ENCODE peak calls at places on chromosome 4, in eight cellular contexts. C is AG04449, Y is right lobe of liver, N is testis, J is DND-41, H is mammary epithelial cell, B is epithelial cell of esophagus, P is fibroblast of lung. O is an unnamed sample.

GRCh38 chr4:101643201-101643600 is 147.3 kb upstream of the BANK1 start:
- DNase-seq in C (no peak), Y (no peak), N (no peak), J (no peak), H (peak; percentile 92), B (peak; percentile 95), P (no peak), O (no peak)

GRCh38 chr4:140856692-140857091 is 100.5 kb upstream of the TBC1D9 start:
- DNase-seq in C (no peak), Y (no peak), N (no peak), J (no peak), H (peak; percentile 85), B (peak; percentile 88), P (peak; percentile 55), O (peak; percentile 54)

GRCh38 chr4:42104521-42104920 is 47.9 kb downstream of the BEND4 start:
- DNase-seq in C (peak; percentile 10), Y (no peak), N (no peak), J (no peak), H (peak; percentile 47), B (peak; percentile 75), P (peak; percentile 51), O (peak; percentile 19)

GRCh38 chr4:13294961-13295605 is 189.1 kb downstream of the RAB28 start:
- DNase-seq in C (no peak), Y (no peak), N (no peak), J (no peak), H (peak; percentile 9), B (peak; percentile 13), P (no peak), O (no peak)

GRCh38 chr4:85860066-85860465 is 385.1 kb downstream of the ARHGAP24 start:
- DNase-seq in C (no peak), Y (no peak), N (no peak), J (no peak), H (no peak), B (peak; percentile 31), P (peak; percentile 49), O (peak; percentile 43)

GRCh38 chr4:97139796-97140195 is 1003.5 kb downstream of the STPG2 start:
- DNase-seq in C (no peak), Y (no peak), N (no peak), J (no peak), H (no peak), B (peak; percentile 38), P (no peak), O (no peak)

GRCh38 chr4:112938461-112939058 is 110.9 kb upstream of the ANK2 start:
- DNase-seq in C (peak; percentile 7), Y (no peak), N (no peak), J (no peak), H (peak; percentile 31), B (peak; percentile 60), P (peak; percentile 71), O (no peak)

GRCh38 chr4:59248313-59248712 is 1951.8 kb upstream of the ADGRL3 start:
- DNase-seq in C (no peak), Y (no peak), N (no peak), J (no peak), H (no peak), B (no peak), P (no peak), O (no peak)

GRCh38 chr4:40337523-40337922 is 2.4 kb downstream of the CHRNA9 start:
- DNase-seq in C (no peak), Y (no peak), N (no peak), J (peak; percentile 40), H (no peak), B (no peak), P (no peak), O (no peak)

GRCh38 chr4:110164251-110164650 is 34.2 kb downstream of the ELOVL6 start:
- DNase-seq in C (no peak), Y (no peak), N (no peak), J (no peak), H (no peak), B (peak; percentile 57), P (peak; percentile 41), O (peak; percentile 14)

GRCh38 chr4:105978684-105979296 is 83.5 kb downstream of the NPNT start:
- DNase-seq in C (peak; percentile 41), Y (no peak), N (no peak), J (no peak), H (peak; percentile 33), B (peak; percentile 75), P (peak; percentile 24), O (peak; percentile 79)

GRCh38 chr4:36285784-36286480 is 4.5 kb downstream of the DTHD1 start:
- DNase-seq in C (no peak), Y (no peak), N (no peak), J (peak; percentile 51), H (peak; percentile 83), B (peak; percentile 93), P (no peak), O (no peak)

GRCh38 chr4:30720656-30721352 is 635 bp downstream of the PCDH7 start:
- DNase-seq in C (no peak), Y (peak; percentile 24), N (no peak), J (no peak), H (no peak), B (no peak), P (peak; percentile 69), O (no peak)

GRCh38 chr4:100306018-100306417 is 115.8 kb upstream of the DDIT4L start:
- DNase-seq in C (no peak), Y (no peak), N (no peak), J (no peak), H (peak; percentile 11), B (peak; percentile 69), P (no peak), O (no peak)

GRCh38 chr4:931194-931959 is 739 bp downstream of the GAK start:
- DNase-seq in C (no peak), Y (peak; percentile 39), N (no peak), J (peak; percentile 14), H (peak; percentile 38), B (peak; percentile 39), P (peak; percentile 24), O (peak; percentile 6)

GRCh38 chr4:128385683-128386304 is 98.2 kb upstream of the PGRMC2 start:
- DNase-seq in C (no peak), Y (no peak), N (no peak), J (no peak), H (peak; percentile 82), B (peak; percentile 94), P (peak; percentile 87), O (peak; percentile 76)

GRCh38 chr4:109184421-109184956 is 118.0 kb downstream of the COL25A1 start:
- DNase-seq in C (no peak), Y (no peak), N (no peak), J (no peak), H (no peak), B (no peak), P (no peak), O (no peak)

GRCh38 chr4:2251795-2252529 is 9.9 kb downstream of the MXD4 start:
- DNase-seq in C (no peak), Y (peak; percentile 13), N (peak; percentile 12), J (peak; percentile 2), H (no peak), B (no peak), P (no peak), O (no peak)

GRCh38 chr4:181061787-181062186 is 1181.4 kb upstream of the TENM3 start:
- DNase-seq in C (no peak), Y (no peak), N (no peak), J (no peak), H (no peak), B (no peak), P (no peak), O (no peak)

GRCh38 chr4:86603486-86603885 is 9.4 kb downstream of the PTPN13 start:
- DNase-seq in C (no peak), Y (no peak), N (no peak), J (no peak), H (no peak), B (no peak), P (no peak), O (no peak)

GRCh38 chr4:41686893-41687292 is 61.6 kb downstream of the PHOX2B start:
- DNase-seq in C (no peak), Y (no peak), N (no peak), J (no peak), H (no peak), B (no peak), P (no peak), O (no peak)

GRCh38 chr4:61911313-61911756 is 711.2 kb downstream of the ADGRL3 start:
- DNase-seq in C (no peak), Y (no peak), N (no peak), J (no peak), H (no peak), B (no peak), P (peak; percentile 55), O (no peak)
- H3K4me3 ChIP-seq in C (no peak overlapping the region), Y (no peak overlapping the region), N (no peak overlapping the region), J (no peak overlapping the region), H (no peak overlapping the region), B (no peak overlapping the region), P (no peak overlapping the region), O (no peak overlapping the region)

GRCh38 chr4:123510666-123511065 is 114.1 kb downstream of the SPRY1 start:
- DNase-seq in C (no peak), Y (no peak), N (no peak), J (no peak), H (no peak), B (no peak), P (no peak), O (no peak)

GRCh38 chr4:123505457-123506310 is 109.1 kb downstream of the SPRY1 start:
- DNase-seq in C (no peak), Y (peak; percentile 47), N (peak; percentile 79), J (no peak), H (no peak), B (peak; percentile 51), P (peak; percentile 66), O (no peak)

GRCh38 chr4:123505077-123505456 is 108.5 kb downstream of the SPRY1 start:
- DNase-seq in C (no peak), Y (no peak), N (peak; percentile 39), J (no peak), H (no peak), B (no peak), P (peak; percentile 52), O (no peak)

GRCh38 chr4:123503698-123504389 is 107.2 kb downstream of the SPRY1 start:
- DNase-seq in C (no peak), Y (no peak), N (no peak), J (no peak), H (no peak), B (no peak), P (no peak), O (no peak)

GRCh38 chr4:123506311-123506685 is 109.7 kb downstream of the SPRY1 start:
- DNase-seq in C (no peak), Y (no peak), N (no peak), J (no peak), H (no peak), B (no peak), P (no peak), O (no peak)
- H3K4me3 ChIP-seq in C (no peak overlapping the region), Y (peak overlapping the region; percentile 62), N (peak overlapping the region; percentile 57), J (no peak overlapping the region), H (no peak overlapping the region), B (no peak overlapping the region), P (peak overlapping the region; percentile 71), O (peak overlapping the region; percentile 57)

GRCh38 chr4:47510506-47511143 is 25.6 kb downstream of the ATP10D start:
- DNase-seq in C (no peak), Y (no peak), N (no peak), J (no peak), H (no peak), B (peak; percentile 23), P (peak; percentile 37), O (no peak)
- H3K4me3 ChIP-seq in C (no peak overlapping the region), Y (no peak overlapping the region), N (no peak overlapping the region), J (no peak overlapping the region), H (no peak overlapping the region), B (no peak overlapping the region), P (no peak overlapping the region), O (no peak overlapping the region)

DNA sequence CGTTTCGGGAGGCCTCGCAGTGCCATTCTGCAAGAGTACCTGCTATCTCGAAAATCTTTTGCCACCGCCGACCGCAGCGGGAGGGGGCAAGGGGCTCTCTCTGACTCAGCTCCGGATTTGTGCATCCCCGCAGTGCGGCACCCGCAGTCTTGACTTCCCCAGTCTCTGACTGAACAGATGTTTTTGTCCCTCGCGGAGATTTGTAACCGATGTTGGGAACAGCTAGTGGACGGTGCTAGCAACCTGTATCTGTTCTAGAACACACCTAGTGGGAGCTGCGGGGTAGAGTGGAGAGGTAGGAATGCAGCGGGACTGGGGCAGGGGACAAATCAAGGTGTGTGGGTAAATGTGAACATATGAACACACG is 17.2 kb downstream of the NKX6-1 start:
- DNase-seq in C (no peak), Y (no peak), N (peak; percentile 14), J (no peak), H (no peak), B (no peak), P (no peak), O (no peak)
- H3K4me3 ChIP-seq in C (no peak overlapping the region), Y (no peak overlapping the region), N (peak overlapping the region; percentile 53), J (no peak overlapping the region), H (no peak overlapping the region), B (no peak overlapping the region), P (no peak overlapping the region), O (no peak overlapping the region)

O was measured in skeletal muscle cell.